ENCODE peak calls at places on chromosomes 5 and 9, in five cellular contexts. F, C, M, D and N are unnamed samples.

GRCh38 chr5:23655674-23656073 is 148.3 kb downstream of the PRDM9 start:
- DNase-seq in F (no peak), C (no peak), M (no peak), D (no peak), N (no peak)

GRCh38 chr5:45454114-45454513 is 242.1 kb downstream of the HCN1 start:
- DNase-seq in F (peak), C (no peak), M (no peak), D (no peak), N (no peak)

GRCh38 chr5:156584856-156585255 is 257.9 kb downstream of the SGCD start:
- DNase-seq in F (no peak), C (no peak), M (no peak), D (no peak), N (no peak)

GRCh38 chr5:153883829-153884228 is 154.9 kb downstream of the FAM114A2 start:
- DNase-seq in F (no peak), C (no peak), M (no peak), D (no peak), N (no peak)

GRCh38 chr5:58774979-58775378 is 192.1 kb downstream of the RAB3C start:
- DNase-seq in F (no peak), C (no peak), M (no peak), D (no peak), N (no peak)

GRCh38 chr9:136297766-136298735 is 5.8 kb downstream of the CCDC187 start:
- DNase-seq in F (no peak), C (no peak), M (no peak), D (no peak), N (no peak)

GRCh38 chr5:79436821-79437220 is 77.1 kb downstream of the HOMER1 start:
- DNase-seq in F (no peak), C (no peak), M (no peak), D (no peak), N (no peak)

GRCh38 chr5:132823481-132824050 is 6.9 kb downstream of the SHROOM1 start:
- DNase-seq in F (no peak), C (no peak), M (no peak), D (no peak), N (no peak)

GRCh38 chr5:115377468-115378217 is 81.2 kb upstream of the CCDC112 start:
- DNase-seq in F (no peak), C (no peak), M (no peak), D (peak), N (no peak)

GRCh38 chr5:42454216-42454995 is 31.2 kb downstream of the GHR start:
- DNase-seq in F (no peak), C (no peak), M (no peak), D (no peak), N (no peak)

GRCh38 chr9:114348906-114349482 is 19.3 kb downstream of the ORM2 start:
- DNase-seq in F (peak), C (peak), M (peak), D (peak), N (peak)

GRCh38 chr5:87383216-87383615 is 29.5 kb downstream of the CCNH start:
- DNase-seq in F (no peak), C (no peak), M (no peak), D (no peak), N (no peak)

GRCh38 chr5:133610489-133611356 is 1.6 kb downstream of the FSTL4 start:
- DNase-seq in F (peak), C (peak), M (peak), D (no peak), N (peak)

GRCh38 chr9:71975833-71976232 is 64.4 kb downstream of the C9orf85 start:
- DNase-seq in F (no peak), C (no peak), M (no peak), D (no peak), N (no peak)

GRCh38 chr5:142886211-142886610 is 116.0 kb downstream of the ARHGAP26 start:
- DNase-seq in F (no peak), C (no peak), M (no peak), D (no peak), N (no peak)

GRCh38 chr9:136423432-136424146 is 13.1 kb downstream of the PMPCA start:
- DNase-seq in F (no peak), C (no peak), M (no peak), D (no peak), N (no peak)

GRCh38 chr9:122056484-122056883 is 36.6 kb downstream of the TTLL11 start:
- DNase-seq in F (peak), C (peak), M (peak), D (no peak), N (peak)

GRCh38 chr9:21696411-21696865 is 106.0 kb upstream of the MTAP start:
- DNase-seq in F (peak), C (peak), M (no peak), D (no peak), N (peak)

GRCh38 chr5:113054899-113055298 is 78.3 kb downstream of the DCP2 start:
- DNase-seq in F (no peak), C (no peak), M (no peak), D (no peak), N (no peak)

GRCh38 chr5:135553688-135554462 is 18.1 kb upstream of the NEUROG1 start:
- DNase-seq in F (peak), C (no peak), M (peak), D (no peak), N (peak)

GRCh38 chr5:148957591-148958202 is 105.2 kb downstream of the SH3TC2 start:
- DNase-seq in F (peak), C (peak), M (peak), D (no peak), N (peak)

GRCh38 chr5:133340822-133341221 is 271.5 kb downstream of the FSTL4 start:
- DNase-seq in F (peak), C (no peak), M (no peak), D (no peak), N (no peak)

GRCh38 chr5:103589416-103590175 is 27.0 kb upstream of the NUDT12 start:
- DNase-seq in F (no peak), C (no peak), M (no peak), D (no peak), N (no peak)

GRCh38 chr9:38141751-38142150 is 72.7 kb upstream of the SHB start:
- DNase-seq in F (no peak), C (no peak), M (no peak), D (no peak), N (no peak)

GRCh38 chr5:14463629-14464028 is 118.0 kb upstream of the OTULINL start:
- DNase-seq in F (no peak), C (no peak), M (no peak), D (no peak), N (no peak)

GRCh38 chr9:95341262-95342011 is 23.9 kb upstream of the FANCC start:
- DNase-seq in F (peak), C (no peak), M (no peak), D (no peak), N (no peak)

GRCh38 chr5:154993461-154993860 is 20.1 kb upstream of the KIF4B start:
- DNase-seq in F (no peak), C (no peak), M (no peak), D (no peak), N (no peak)

GRCh38 chr5:24110019-24110615 is 534.7 kb downstream of the CDH10 start:
- DNase-seq in F (no peak), C (no peak), M (no peak), D (no peak), N (peak)

GRCh38 chr9:71676460-71676859 is 91.9 kb downstream of the CEMIP2 start:
- DNase-seq in F (no peak), C (no peak), M (no peak), D (no peak), N (no peak)

GRCh38 chr9:36817160-36817834 is 216.8 kb downstream of the PAX5 start:
- DNase-seq in F (no peak), C (no peak), M (no peak), D (no peak), N (no peak)

GRCh38 chr5:54045077-54045792 is 265.1 kb downstream of the ARL15 start:
- DNase-seq in F (no peak), C (no peak), M (no peak), D (no peak), N (peak)

GRCh38 chr5:60687927-60688720 is 11.8 kb downstream of the DEPDC1B start:
- DNase-seq in F (no peak), C (no peak), M (no peak), D (no peak), N (peak)

GRCh38 chr5:167964529-167964928 is 326.9 kb upstream of the WWC1 start:
- DNase-seq in F (no peak), C (no peak), M (no peak), D (no peak), N (no peak)

GRCh38 chr9:22214497-22215031 is 205.5 kb upstream of the CDKN2B start:
- DNase-seq in F (no peak), C (no peak), M (no peak), D (no peak), N (no peak)

GRCh38 chr9:113775714-113776113 is 100.4 kb upstream of the ZNF618 start:
- DNase-seq in F (no peak), C (no peak), M (no peak), D (no peak), N (no peak)

GRCh38 chr5:116423091-116423490 is 151.5 kb downstream of the SEMA6A start:
- DNase-seq in F (no peak), C (no peak), M (no peak), D (no peak), N (no peak)

DNA sequence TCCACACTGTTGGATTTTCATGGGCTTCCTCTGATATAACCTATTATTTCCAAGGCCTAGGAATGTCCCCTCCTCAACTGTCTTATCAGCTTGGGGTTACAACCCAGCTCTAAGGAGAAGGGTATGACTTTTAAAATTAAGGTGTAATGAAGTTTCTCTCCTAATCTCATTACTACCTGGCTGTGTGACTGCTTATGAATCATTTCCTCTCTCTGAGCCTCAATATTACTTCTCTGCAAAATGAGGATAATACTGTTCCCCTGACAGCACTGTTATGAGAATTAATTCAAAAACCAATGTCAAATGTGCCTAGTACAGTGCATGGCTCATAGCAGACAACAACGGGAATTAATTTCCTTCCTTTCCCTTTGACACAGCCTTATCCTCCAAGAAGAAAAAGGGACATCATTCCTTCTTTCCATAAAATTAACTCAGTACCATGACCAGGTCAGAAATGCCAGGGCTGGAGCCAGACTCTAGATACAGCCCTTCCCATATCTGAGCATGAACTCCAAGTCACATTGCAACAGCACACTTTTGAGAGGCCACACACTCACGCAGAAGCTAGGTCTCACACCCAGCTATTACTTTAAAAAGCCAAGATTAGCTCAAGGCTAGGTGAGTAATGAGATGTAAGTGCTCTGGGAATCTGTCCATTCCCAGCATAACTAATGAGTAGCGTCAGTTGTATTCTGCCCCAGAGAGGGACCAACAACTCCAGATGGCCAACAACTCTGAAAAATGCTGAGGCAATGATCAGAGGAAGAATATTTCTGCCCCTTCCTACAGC is 118.7 kb downstream of the NR6A1 start:
- DNase-seq in F (no peak), C (no peak), M (no peak), D (no peak), N (no peak)
- TF ChIP-seq ATF2 in F (no peak), C (no peak), M (no peak), D (no peak), N (no peak)

GRCh38 chr9:137899551-137900360 is 22.2 kb downstream of the CACNA1B start:
- DNase-seq in F (no peak), C (no peak), M (no peak), D (no peak), N (no peak)

GRCh38 chr9:137902646-137903045 is 25.1 kb downstream of the CACNA1B start:
- DNase-seq in F (no peak), C (no peak), M (no peak), D (no peak), N (no peak)

GRCh38 chr9:137905740-137906139 is 28.2 kb downstream of the CACNA1B start:
- DNase-seq in F (no peak), C (no peak), M (no peak), D (no peak), N (no peak)

GRCh38 chr9:137900584-137901310 is 23.2 kb downstream of the CACNA1B start:
- DNase-seq in F (no peak), C (no peak), M (no peak), D (no peak), N (no peak)
- TF ChIP-seq ATF2 in F (no peak), C (no peak), M (no peak), D (no peak), N (no peak)

DNA sequence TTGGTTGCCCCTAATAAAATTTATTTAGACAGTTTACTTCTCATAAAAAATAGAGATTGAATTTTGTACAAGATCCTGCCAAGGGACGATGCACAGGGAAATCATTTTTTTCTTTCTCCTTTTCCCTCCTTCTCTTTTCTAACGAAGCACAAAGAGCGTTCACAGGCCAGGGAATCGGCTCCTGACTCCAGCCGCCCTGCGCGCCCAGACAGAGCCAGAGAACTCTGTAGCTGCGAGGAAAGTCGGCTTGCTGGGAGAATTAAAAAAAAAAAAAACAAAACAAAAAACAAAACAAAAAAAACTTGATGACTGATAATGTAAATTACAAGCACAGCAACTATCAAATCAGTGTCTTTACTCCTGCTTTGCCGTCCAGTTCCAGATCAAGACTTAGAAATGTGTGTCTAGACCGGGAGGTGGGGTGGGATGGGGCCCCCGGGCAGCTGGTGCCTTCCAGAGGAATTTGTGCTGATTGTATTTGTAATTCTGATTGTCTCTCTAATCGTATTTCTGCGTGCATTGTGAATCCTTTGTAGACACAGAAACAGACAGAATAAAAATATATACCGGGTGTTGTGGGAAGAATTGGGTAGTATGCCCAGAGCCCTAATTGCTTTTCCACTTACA is 3.6 kb upstream of the OTP start:
- DNase-seq in F (no peak), C (no peak), M (no peak), D (no peak), N (no peak)
- TF ChIP-seq ATF2 in F (no peak), C (no peak), M (no peak), D (no peak), N (no peak)

DNA sequence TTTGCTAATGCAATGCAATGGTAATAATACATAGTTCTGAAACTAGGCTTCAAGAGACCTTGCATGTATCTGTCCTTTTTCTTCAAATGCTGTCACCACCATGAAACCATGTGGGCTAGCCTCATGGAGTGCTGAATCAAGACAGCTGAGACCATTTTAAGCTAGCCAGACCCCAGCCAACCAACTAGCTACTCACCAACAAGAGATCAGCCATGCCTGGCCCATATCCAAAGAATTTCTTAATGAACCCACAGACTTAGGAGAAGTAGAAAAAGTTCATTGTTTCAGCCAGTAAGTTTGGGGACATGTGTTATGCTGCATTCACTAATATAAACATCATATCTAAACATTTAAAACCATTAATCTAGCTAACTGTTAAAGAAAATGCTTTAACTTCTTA is 139.8 kb upstream of the EDIL3 start:
- DNase-seq in F (no peak), C (no peak), M (no peak), D (no peak), N (no peak)
- TF ChIP-seq ATF2 in F (no peak), C (no peak), M (no peak), D (no peak), N (no peak)

DNA sequence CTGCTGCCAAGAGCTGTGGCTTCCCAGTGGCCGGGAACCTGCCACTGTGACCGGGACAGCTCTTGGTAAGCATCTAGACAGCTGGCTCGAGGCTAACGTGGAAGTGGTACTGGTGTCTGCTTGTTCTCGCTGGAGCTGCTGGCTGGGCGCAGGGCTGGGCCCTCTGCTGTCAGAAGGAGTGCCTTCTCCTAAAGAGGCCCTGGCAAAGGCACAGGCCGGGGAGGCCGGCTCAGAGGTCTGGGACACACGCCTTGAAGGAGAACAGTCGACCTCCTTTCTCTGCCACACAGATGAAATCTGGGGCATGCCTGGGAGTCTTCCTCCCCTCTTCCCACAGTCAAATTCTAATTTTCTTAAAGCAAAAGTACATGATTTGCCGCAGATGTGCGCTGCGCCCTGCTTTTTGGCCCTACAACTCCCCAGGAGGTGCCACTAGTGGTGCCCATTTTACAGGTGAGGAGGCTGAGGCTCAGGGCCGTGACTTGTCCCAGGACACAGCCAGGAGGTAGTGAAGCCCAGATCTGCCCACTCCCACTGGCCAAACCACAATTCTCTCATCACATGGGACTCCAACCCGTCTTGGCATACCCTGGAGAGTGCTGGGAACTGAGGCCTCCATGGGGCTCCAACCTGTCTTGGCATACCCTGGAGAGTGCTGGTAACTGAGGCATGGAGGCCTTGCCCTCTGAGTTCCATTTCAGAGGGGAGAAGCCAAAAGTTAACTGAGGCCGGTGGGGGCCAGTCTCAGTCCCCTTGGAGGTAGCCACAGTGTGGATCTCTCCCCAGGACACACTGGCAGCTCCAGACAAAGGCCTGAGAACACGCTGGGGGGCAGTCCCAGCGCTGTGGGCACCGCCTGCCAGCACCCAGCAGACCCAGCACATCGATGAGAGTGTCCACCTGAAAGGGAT is 12.0 kb upstream of the RXRA start:
- DNase-seq in F (no peak), C (no peak), M (no peak), D (no peak), N (no peak)
- TF ChIP-seq ATF2 in F (no peak), C (no peak), M (no peak), D (no peak), N (no peak)

DNA sequence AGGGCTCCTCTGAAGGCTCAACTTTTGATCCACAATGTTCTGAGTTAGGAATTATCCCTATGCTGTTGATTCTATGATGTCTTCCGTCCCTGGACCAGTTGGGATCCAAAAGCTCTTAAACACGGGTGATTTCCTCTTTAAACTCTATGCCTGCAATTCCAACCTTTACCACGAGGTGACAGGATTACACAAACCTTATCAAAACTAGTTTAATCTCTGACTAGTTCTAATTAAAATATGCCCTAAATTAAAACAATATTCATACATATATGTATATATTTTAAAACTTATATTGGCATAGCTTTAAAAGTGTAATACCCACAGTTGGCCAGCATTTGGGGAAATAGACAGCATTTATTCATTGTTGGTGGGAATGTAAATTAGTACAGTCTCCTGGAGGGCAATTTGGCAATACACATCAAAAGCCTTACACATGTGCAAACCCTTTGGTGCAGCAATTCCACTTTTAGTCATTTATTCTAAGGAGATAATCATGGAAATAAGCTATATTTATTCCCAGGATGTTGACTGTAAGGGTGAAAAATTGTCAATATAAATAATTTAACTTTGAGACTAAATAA is 51.6 kb upstream of the PHYKPL start:
- DNase-seq in F (no peak), C (no peak), M (peak), D (no peak), N (no peak)
- TF ChIP-seq ATF2 in F (no peak), C (no peak), M (no peak), D (no peak), N (no peak)